ENCODE peak calls at places on chromosomes 1 and 21, in four cellular contexts. C is psoas muscle, M is GM06990, U is HCT116. R is an unnamed sample.

GRCh38 chr1:202852163-202852904 is 36.6 kb downstream of the RABIF start:
- DNase-seq in M (no peak), U (peak; percentile 70), C (no peak), R (peak; percentile 59)

GRCh38 chr1:198686069-198686728 is 47.4 kb downstream of the PTPRC start:
- DNase-seq in U (peak; percentile 26), M (no peak), C (no peak), R (no peak)

GRCh38 chr1:16041200-16041599 is 2.4 kb upstream of the CLCNKB start:
- DNase-seq in U (no peak), C (no peak), M (no peak), R (no peak)

GRCh38 chr1:242454262-242455051 is 70.0 kb downstream of the PLD5 start:
- DNase-seq in C (no peak), U (peak; percentile 3), M (no peak), R (peak; percentile 10)

GRCh38 chr21:14591882-14592281 is 45.8 kb upstream of the SAMSN1 start:
- DNase-seq in U (no peak), M (no peak), C (peak; percentile 45), R (peak; percentile 2)

GRCh38 chr1:2990376-2991115 is 30.7 kb upstream of the ACTRT2 start:
- DNase-seq in C (no peak), M (no peak), U (no peak), R (no peak)

GRCh38 chr1:78627321-78627720 is 7.1 kb downstream of the IFI44L start:
- DNase-seq in M (no peak), U (no peak), C (no peak), R (no peak)

GRCh38 chr1:14875781-14876564 is 277.5 kb downstream of the KAZN start:
- DNase-seq in U (no peak), C (no peak), M (no peak), R (no peak)

GRCh38 chr1:23793018-23793781 is 2.3 kb downstream of the LYPLA2 start:
- DNase-seq in M (no peak), C (peak; percentile 62), U (no peak), R (no peak)

GRCh38 chr1:34066921-34067603 is 98.0 kb downstream of the CSMD2 start:
- DNase-seq in U (no peak), M (no peak), C (no peak), R (no peak)

GRCh38 chr1:18299441-18300338 is 181.0 kb upstream of the KLHDC7A start:
- DNase-seq in U (peak; percentile 10), M (no peak), C (no peak), R (no peak)

GRCh38 chr21:45439171-45439872 is 34.4 kb downstream of the COL18A1 start:
- DNase-seq in C (peak; percentile 92), M (peak; percentile 86), U (peak; percentile 50), R (peak; percentile 63)
- H3K4me3 ChIP-seq in C (peak overlapping the region; percentile 60), M (no peak overlapping the region), U (no peak overlapping the region), R (peak overlapping the region; percentile 9)

GRCh38 chr1:1631793-1632420 is at the start of gene MMP23B:
- DNase-seq in C (peak; percentile 55), U (no peak), M (peak; percentile 13), R (no peak)
- H3K4me3 ChIP-seq in C (peak within 1 kb of the TSS; percentile 30), U (no peak within 1 kb of the TSS), M (no peak within 1 kb of the TSS), R (no peak within 1 kb of the TSS)

GRCh38 chr1:31943546-31944184 is 5.5 kb upstream of the PTP4A2 start:
- DNase-seq in M (peak; percentile 45), U (no peak), C (no peak), R (peak; percentile 97)
- H3K4me3 ChIP-seq in M (peak overlapping the region; percentile 64), U (peak overlapping the region; percentile 60), C (peak overlapping the region; percentile 64), R (peak overlapping the region; percentile 68)

DNA sequence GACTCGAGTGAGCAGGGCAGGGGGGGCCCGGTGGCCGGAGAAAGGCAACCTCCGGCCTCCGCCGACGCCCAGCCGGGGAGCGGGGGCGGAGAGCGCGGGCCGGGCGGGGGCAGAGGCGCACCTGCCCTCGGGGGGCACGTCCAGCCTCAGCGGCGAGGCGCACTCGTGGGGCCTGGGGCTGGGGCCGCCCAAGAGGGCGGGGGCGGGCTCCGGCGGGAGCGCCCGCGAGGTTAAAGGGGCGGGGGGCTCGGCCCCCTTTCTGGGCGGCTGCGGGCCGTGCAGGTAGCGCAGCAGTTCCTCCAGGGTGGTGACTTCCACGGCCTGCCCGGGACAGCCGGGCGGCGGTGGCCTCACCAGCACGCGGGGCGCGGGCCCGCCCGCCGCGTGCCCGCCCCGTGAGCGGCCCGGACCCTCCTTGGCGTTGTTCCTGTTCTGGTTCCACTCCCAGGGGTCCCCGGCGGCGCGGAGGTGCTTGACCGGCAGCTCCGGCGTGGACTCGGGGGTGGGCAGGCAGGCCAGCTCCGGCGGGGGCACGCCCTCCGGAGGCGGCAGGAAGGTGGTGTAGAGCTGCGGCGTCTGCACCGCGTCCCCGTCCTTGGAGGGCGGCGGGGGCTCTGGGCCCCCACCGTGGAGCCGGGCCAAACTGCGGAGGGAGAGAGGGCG is 13.6 kb downstream of the SEMA6C start:
- DNase-seq in M (no peak), U (no peak), C (no peak), R (no peak)
- H3K4me3 ChIP-seq in M (no peak overlapping the region), U (no peak overlapping the region), C (no peak overlapping the region), R (no peak overlapping the region)

GRCh38 chr21:39022901-39023693 is 160.2 kb downstream of the PSMG1 start:
- DNase-seq in M (no peak), U (no peak), C (peak; percentile 73), R (no peak)
- H3K4me3 ChIP-seq in M (no peak overlapping the region), U (no peak overlapping the region), C (peak overlapping the region; percentile 33), R (no peak overlapping the region)

GRCh38 chr1:152108899-152109222 is 6.4 kb downstream of the TCHH start:
- DNase-seq in U (no peak), M (no peak), C (no peak), R (no peak)

GRCh38 chr1:152110365-152110859 is 4.8 kb downstream of the TCHH start:
- DNase-seq in U (no peak), C (peak; percentile 50), M (no peak), R (no peak)

GRCh38 chr1:152109998-152110294 is 5.3 kb downstream of the TCHH start:
- DNase-seq in C (no peak), M (no peak), U (no peak), R (no peak)

GRCh38 chr1:152107984-152108898 is 7.0 kb downstream of the TCHH start:
- DNase-seq in C (no peak), U (peak; percentile 63), M (peak; percentile 3), R (no peak)

DNA sequence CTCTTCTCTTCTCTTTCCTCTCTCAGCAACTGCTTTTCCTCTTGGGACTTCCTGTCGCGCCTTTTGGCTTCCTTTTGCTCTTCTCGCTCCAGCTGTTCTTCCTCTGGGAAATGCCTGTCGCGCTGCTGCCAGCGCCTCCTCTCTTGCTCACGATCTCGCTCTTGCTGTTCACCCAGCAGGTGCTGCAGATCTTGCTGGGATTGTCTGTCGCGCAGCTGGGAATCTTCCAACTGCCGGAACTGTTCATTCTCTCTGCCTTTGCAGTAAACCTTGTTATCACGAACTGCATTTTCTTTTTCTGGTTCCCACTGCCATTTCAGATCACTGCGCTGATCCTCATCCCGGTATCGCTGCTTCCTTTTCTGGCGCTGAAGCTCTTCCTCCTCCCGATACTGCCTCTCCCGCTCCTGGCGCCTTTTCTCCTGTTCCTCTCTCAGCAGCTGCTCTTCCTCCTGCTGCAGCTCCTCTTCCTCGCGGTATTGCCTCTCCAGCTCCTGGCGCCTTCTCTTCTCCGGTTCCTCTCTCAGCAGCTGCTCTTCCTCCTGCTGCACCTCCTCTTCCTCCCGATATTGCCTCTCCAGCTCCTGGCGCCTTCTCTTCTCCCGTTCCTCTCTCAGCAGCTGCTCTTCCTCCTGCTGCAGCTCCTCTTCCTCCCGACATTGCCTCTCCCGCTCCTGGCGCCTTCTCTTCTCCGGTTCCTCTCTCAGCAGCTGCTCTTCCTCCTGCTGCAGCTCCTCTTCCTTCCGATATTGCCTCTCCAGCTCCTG is 5.8 kb downstream of the TCHH start:
- DNase-seq in U (no peak), C (no peak), M (no peak), R (no peak)
- H3K4me3 ChIP-seq in U (peak overlapping the region; percentile 58), C (peak overlapping the region; percentile 56), M (no peak overlapping the region), R (no peak overlapping the region)

GRCh38 chr1:187336769-187337168 is 508.0 kb downstream of the PLA2G4A start:
- DNase-seq in U (no peak), M (no peak), C (no peak), R (no peak)
- H3K4me3 ChIP-seq in U (no peak overlapping the region), M (no peak overlapping the region), C (no peak overlapping the region), R (no peak overlapping the region)

GRCh38 chr1:25799346-25799720 is 660 bp upstream of the SELENON start:
- DNase-seq in U (no peak), C (no peak), M (no peak), R (no peak)
- H3K4me3 ChIP-seq in U (peak overlapping the region; percentile 50), C (peak overlapping the region; percentile 69), M (no peak overlapping the region), R (no peak overlapping the region)

GRCh38 chr1:12592496-12592895 is 25.5 kb downstream of the DHRS3 start:
- DNase-seq in C (peak; percentile 47), U (no peak), M (no peak), R (no peak)

GRCh38 chr1:12595839-12596821 is 21.9 kb downstream of the DHRS3 start:
- DNase-seq in C (peak; percentile 96), U (no peak), M (no peak), R (no peak)

GRCh38 chr1:12594966-12595838 is 22.8 kb downstream of the DHRS3 start:
- DNase-seq in U (no peak), M (no peak), C (peak; percentile 81), R (no peak)

GRCh38 chr1:12593621-12594066 is 24.4 kb downstream of the DHRS3 start:
- DNase-seq in M (no peak), U (no peak), C (peak; percentile 74), R (no peak)

GRCh38 chr1:12594490-12594889 is 23.5 kb downstream of the DHRS3 start:
- DNase-seq in C (peak; percentile 42), M (no peak), U (no peak), R (no peak)
- H3K4me3 ChIP-seq in C (peak overlapping the region; percentile 63), M (no peak overlapping the region), U (no peak overlapping the region), R (no peak overlapping the region)

GRCh38 chr1:208917719-208918118 is 665.8 kb upstream of the CAMK1G start:
- DNase-seq in M (no peak), C (no peak), U (no peak), R (no peak)
- H3K4me3 ChIP-seq in M (no peak overlapping the region), C (no peak overlapping the region), U (no peak overlapping the region), R (no peak overlapping the region)

R was measured in Jurkat, Clone E6-1.